ENCODE peak calls at places on chromosomes 5 and 9, in five cellular contexts. One of them, this sample, is unnamed.

GRCh38 chr9:83219924-83220438 is 157.0 kb upstream of the RASEF start:
- DNase-seq in COR-L47: no peak
- DNase-seq in PC-9: no peak
- DNase-seq in neural crest cell: no peak
- DNase-seq in posterior cingulate gyrus: no peak
- DNase-seq in this sample: no peak

GRCh38 chr5:13917061-13917460 is 27.4 kb downstream of the DNAH5 start:
- DNase-seq in COR-L47: no peak
- DNase-seq in PC-9: no peak
- DNase-seq in neural crest cell: no peak
- DNase-seq in posterior cingulate gyrus: no peak
- DNase-seq in this sample: no peak

GRCh38 chr9:127769985-127770904 is 8.2 kb downstream of the SH2D3C start:
- DNase-seq in COR-L47: no peak
- DNase-seq in PC-9: no peak
- DNase-seq in neural crest cell: no peak
- DNase-seq in posterior cingulate gyrus: no peak
- DNase-seq in this sample: no peak

GRCh38 chr5:159456722-159457462 is 126.6 kb upstream of the IL12B start:
- DNase-seq in COR-L47: no peak
- DNase-seq in PC-9: peak; percentile 63
- DNase-seq in neural crest cell: no peak
- DNase-seq in posterior cingulate gyrus: no peak
- DNase-seq in this sample: no peak

GRCh38 chr5:76016258-76016657 is 66.9 kb upstream of the SV2C start:
- DNase-seq in COR-L47: no peak
- DNase-seq in PC-9: no peak
- DNase-seq in neural crest cell: no peak
- DNase-seq in posterior cingulate gyrus: no peak
- DNase-seq in this sample: no peak

GRCh38 chr5:37005252-37005651 is 128.7 kb downstream of the NIPBL start:
- DNase-seq in COR-L47: no peak
- DNase-seq in PC-9: no peak
- DNase-seq in neural crest cell: no peak
- DNase-seq in posterior cingulate gyrus: no peak
- DNase-seq in this sample: no peak

GRCh38 chr5:63961598-63962161 is 565 bp downstream of the HTR1A start:
- DNase-seq in COR-L47: no peak
- DNase-seq in PC-9: no peak
- DNase-seq in neural crest cell: no peak
- DNase-seq in posterior cingulate gyrus: peak; percentile 16
- DNase-seq in this sample: no peak

GRCh38 chr9:69645488-69645887 is 26.7 kb downstream of the APBA1 start:
- DNase-seq in COR-L47: no peak
- DNase-seq in PC-9: peak; percentile 61
- DNase-seq in neural crest cell: no peak
- DNase-seq in posterior cingulate gyrus: peak; percentile 50
- DNase-seq in this sample: no peak

GRCh38 chr5:126119894-126120442 is 303.2 kb upstream of the GRAMD2B start:
- DNase-seq in COR-L47: no peak
- DNase-seq in PC-9: no peak
- DNase-seq in neural crest cell: no peak
- DNase-seq in posterior cingulate gyrus: no peak
- DNase-seq in this sample: no peak

GRCh38 chr5:468401-468800 is 25.4 kb downstream of the EXOC3 start:
- DNase-seq in COR-L47: no peak
- DNase-seq in PC-9: no peak
- DNase-seq in neural crest cell: no peak
- DNase-seq in posterior cingulate gyrus: no peak
- DNase-seq in this sample: no peak

GRCh38 chr5:41843456-41844112 is 26.6 kb downstream of the OXCT1 start:
- DNase-seq in COR-L47: peak; percentile 60
- DNase-seq in PC-9: peak; percentile 50
- DNase-seq in neural crest cell: no peak
- DNase-seq in posterior cingulate gyrus: no peak
- DNase-seq in this sample: no peak

GRCh38 chr5:3601929-3602712 is 6.5 kb downstream of the IRX1 start:
- DNase-seq in COR-L47: no peak
- DNase-seq in PC-9: no peak
- DNase-seq in neural crest cell: no peak
- DNase-seq in posterior cingulate gyrus: no peak
- DNase-seq in this sample: no peak

GRCh38 chr5:112201141-112201540 is 217.9 kb downstream of the EPB41L4A start:
- DNase-seq in COR-L47: no peak
- DNase-seq in PC-9: no peak
- DNase-seq in neural crest cell: no peak
- DNase-seq in posterior cingulate gyrus: no peak
- DNase-seq in this sample: no peak

GRCh38 chr9:79166005-79166404 is 405.8 kb upstream of the TLE4 start:
- DNase-seq in COR-L47: no peak
- DNase-seq in PC-9: no peak
- DNase-seq in neural crest cell: no peak
- DNase-seq in posterior cingulate gyrus: no peak
- DNase-seq in this sample: peak; percentile 26

GRCh38 chr5:1246711-1247431 is 21.7 kb downstream of the SLC6A18 start:
- DNase-seq in COR-L47: peak; percentile 20
- DNase-seq in PC-9: no peak
- DNase-seq in neural crest cell: peak; percentile 69
- DNase-seq in posterior cingulate gyrus: peak; percentile 26
- DNase-seq in this sample: no peak

GRCh38 chr5:113776832-113777525 is 263.5 kb downstream of the YTHDC2 start:
- DNase-seq in COR-L47: peak; percentile 11
- DNase-seq in PC-9: no peak
- DNase-seq in neural crest cell: no peak
- DNase-seq in posterior cingulate gyrus: no peak
- DNase-seq in this sample: no peak

GRCh38 chr5:134576386-134577021 is 51.0 kb downstream of the JADE2 start:
- DNase-seq in COR-L47: no peak
- DNase-seq in PC-9: no peak
- DNase-seq in neural crest cell: no peak
- DNase-seq in posterior cingulate gyrus: no peak
- DNase-seq in this sample: no peak

GRCh38 chr9:136059851-136060670 is 35.0 kb downstream of the NACC2 start:
- DNase-seq in COR-L47: no peak
- DNase-seq in PC-9: no peak
- DNase-seq in neural crest cell: no peak
- DNase-seq in posterior cingulate gyrus: no peak
- DNase-seq in this sample: peak; percentile 92

GRCh38 chr5:101163088-101163487 is 260.0 kb upstream of the ST8SIA4 start:
- DNase-seq in COR-L47: no peak
- DNase-seq in PC-9: no peak
- DNase-seq in neural crest cell: no peak
- DNase-seq in posterior cingulate gyrus: no peak
- DNase-seq in this sample: no peak

This sample was measured in GM04503.